ENCODE peak calls at places on chromosome 22, in seven cellular contexts. One of them, this sample, is unnamed. For H3K4me1, the result is how much of the 10 kb centered on the place peaks cover.

GRCh38 chr22:37109242-37109917 is at the start of gene TMPRSS6:
- DNase-seq in adrenal gland: no peak
- DNase-seq in transverse colon: no peak
- DNase-seq in pancreas: no peak
- DNase-seq in SJSA1: no peak
- DNase-seq in mucosa of descending colon: no peak
- DNase-seq in right lobe of liver: peak
- DNase-seq in this sample: no peak

GRCh38 chr22:36327922-36328551 is 59.7 kb downstream of the MYH9 start:
- DNase-seq in transverse colon: no peak
- DNase-seq in right lobe of liver: no peak
- DNase-seq in mucosa of descending colon: no peak
- DNase-seq in SJSA1: no peak
- DNase-seq in pancreas: no peak
- DNase-seq in adrenal gland: peak
- DNase-seq in this sample: peak

GRCh38 chr22:27260087-27260730 is 541.3 kb downstream of the MN1 start:
- DNase-seq in SJSA1: no peak
- DNase-seq in adrenal gland: no peak
- DNase-seq in mucosa of descending colon: no peak
- DNase-seq in pancreas: no peak
- DNase-seq in transverse colon: no peak
- DNase-seq in right lobe of liver: no peak
- DNase-seq in this sample: no peak

GRCh38 chr22:19879996-19880785 is 25.5 kb upstream of the GNB1L start:
- DNase-seq in mucosa of descending colon: no peak
- DNase-seq in SJSA1: peak
- DNase-seq in right lobe of liver: peak
- DNase-seq in transverse colon: no peak
- DNase-seq in pancreas: peak
- DNase-seq in adrenal gland: no peak
- DNase-seq in this sample: peak

GRCh38 chr22:30609260-30610185 is 2.5 kb downstream of the TCN2 start:
- DNase-seq in transverse colon: peak
- DNase-seq in SJSA1: peak
- DNase-seq in mucosa of descending colon: peak
- DNase-seq in right lobe of liver: peak
- DNase-seq in adrenal gland: peak
- DNase-seq in pancreas: no peak
- DNase-seq in this sample: peak

GRCh38 chr22:28016781-28017557 is 97.9 kb upstream of the PITPNB start:
- DNase-seq in SJSA1: no peak
- DNase-seq in mucosa of descending colon: no peak
- DNase-seq in adrenal gland: peak
- DNase-seq in pancreas: peak
- DNase-seq in right lobe of liver: no peak
- DNase-seq in transverse colon: peak
- DNase-seq in this sample: no peak

GRCh38 chr22:29149841-29150555 is 55.7 kb upstream of the EMID1 start:
- DNase-seq in adrenal gland: peak
- DNase-seq in SJSA1: no peak
- DNase-seq in mucosa of descending colon: peak
- DNase-seq in pancreas: peak
- DNase-seq in right lobe of liver: no peak
- DNase-seq in transverse colon: no peak
- DNase-seq in this sample: peak

GRCh38 chr22:47043835-47044721 is 281.6 kb downstream of the TBC1D22A start:
- DNase-seq in adrenal gland: no peak
- DNase-seq in right lobe of liver: peak
- DNase-seq in mucosa of descending colon: peak
- DNase-seq in transverse colon: peak
- DNase-seq in pancreas: peak
- DNase-seq in SJSA1: no peak
- DNase-seq in this sample: peak

GRCh38 chr22:50208939-50209892 is 8.4 kb downstream of the SELENOO start:
- DNase-seq in mucosa of descending colon: no peak
- DNase-seq in pancreas: no peak
- DNase-seq in adrenal gland: no peak
- DNase-seq in transverse colon: peak
- DNase-seq in right lobe of liver: peak
- DNase-seq in SJSA1: no peak
- DNase-seq in this sample: no peak

GRCh38 chr22:50206599-50206998 is 5.8 kb downstream of the SELENOO start:
- DNase-seq in transverse colon: peak
- DNase-seq in mucosa of descending colon: peak
- DNase-seq in adrenal gland: no peak
- DNase-seq in right lobe of liver: peak
- DNase-seq in pancreas: peak
- DNase-seq in SJSA1: no peak
- DNase-seq in this sample: peak

GRCh38 chr22:50208430-50208938 is 7.7 kb downstream of the SELENOO start:
- DNase-seq in mucosa of descending colon: no peak
- DNase-seq in right lobe of liver: no peak
- DNase-seq in SJSA1: no peak
- DNase-seq in transverse colon: no peak
- DNase-seq in adrenal gland: no peak
- DNase-seq in pancreas: no peak
- DNase-seq in this sample: no peak

GRCh38 chr22:50205781-50206569 is 5.2 kb downstream of the SELENOO start:
- DNase-seq in SJSA1: no peak
- DNase-seq in transverse colon: no peak
- DNase-seq in adrenal gland: no peak
- DNase-seq in right lobe of liver: peak
- DNase-seq in mucosa of descending colon: no peak
- DNase-seq in pancreas: peak
- DNase-seq in this sample: no peak

DNA sequence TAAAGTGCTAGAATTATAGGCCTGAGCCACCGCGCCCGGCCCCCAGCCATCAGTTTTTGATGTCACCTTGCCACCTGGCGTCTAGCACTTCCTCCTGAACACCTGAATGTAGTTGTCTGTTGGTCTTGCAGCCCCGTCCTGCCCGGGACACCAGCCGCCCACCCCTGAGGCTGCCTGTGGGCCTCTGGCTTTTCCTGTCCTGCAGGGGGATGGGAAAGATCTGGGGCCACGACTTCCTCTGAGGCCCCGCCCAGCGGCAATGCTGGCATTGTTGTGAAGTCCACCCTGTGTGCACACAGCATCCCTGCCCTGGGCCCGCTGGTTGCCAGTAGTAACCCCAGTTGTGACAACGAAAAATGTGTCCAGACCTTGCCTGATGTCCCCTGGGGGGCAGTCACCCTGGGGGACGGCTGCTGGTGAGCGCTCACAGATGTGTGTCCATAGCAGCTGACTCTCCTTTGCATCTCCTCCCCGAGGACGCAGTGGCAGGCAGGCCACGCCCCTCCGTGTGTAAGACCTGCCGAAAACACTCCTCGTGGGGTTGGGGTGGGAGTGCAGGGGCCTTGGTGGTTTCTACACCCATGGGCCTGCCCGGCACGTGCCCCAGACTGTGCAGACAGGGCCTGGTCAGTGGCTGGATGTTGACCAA is 6.7 kb downstream of the SELENOO start:
- DNase-seq in adrenal gland: no peak
- DNase-seq in transverse colon: peak
- DNase-seq in pancreas: peak
- DNase-seq in mucosa of descending colon: no peak
- DNase-seq in right lobe of liver: peak
- DNase-seq in SJSA1: no peak
- DNase-seq in this sample: no peak
- H3K4me1 ChIP-seq in adrenal gland: under half
- H3K4me1 ChIP-seq in transverse colon: under half
- H3K4me1 ChIP-seq in pancreas: under half
- H3K4me1 ChIP-seq in mucosa of descending colon: under half
- H3K4me1 ChIP-seq in right lobe of liver: under half
- H3K4me1 ChIP-seq in SJSA1: under half
- H3K4me1 ChIP-seq in this sample: under half

GRCh38 chr22:40534379-40535188 is 101.9 kb downstream of the MRTFA start:
- DNase-seq in transverse colon: no peak
- DNase-seq in adrenal gland: no peak
- DNase-seq in right lobe of liver: no peak
- DNase-seq in mucosa of descending colon: no peak
- DNase-seq in pancreas: no peak
- DNase-seq in SJSA1: peak
- DNase-seq in this sample: no peak

GRCh38 chr22:40535189-40535512 is 101.4 kb downstream of the MRTFA start:
- DNase-seq in adrenal gland: no peak
- DNase-seq in SJSA1: no peak
- DNase-seq in pancreas: no peak
- DNase-seq in transverse colon: no peak
- DNase-seq in mucosa of descending colon: no peak
- DNase-seq in right lobe of liver: no peak
- DNase-seq in this sample: no peak

GRCh38 chr22:40531951-40532900 is 104.3 kb downstream of the MRTFA start:
- DNase-seq in right lobe of liver: no peak
- DNase-seq in mucosa of descending colon: no peak
- DNase-seq in pancreas: no peak
- DNase-seq in adrenal gland: no peak
- DNase-seq in transverse colon: no peak
- DNase-seq in SJSA1: no peak
- DNase-seq in this sample: no peak

GRCh38 chr22:40533712-40534378 is 102.7 kb downstream of the MRTFA start:
- DNase-seq in pancreas: no peak
- DNase-seq in mucosa of descending colon: peak
- DNase-seq in right lobe of liver: no peak
- DNase-seq in adrenal gland: no peak
- DNase-seq in SJSA1: peak
- DNase-seq in transverse colon: peak
- DNase-seq in this sample: no peak

DNA sequence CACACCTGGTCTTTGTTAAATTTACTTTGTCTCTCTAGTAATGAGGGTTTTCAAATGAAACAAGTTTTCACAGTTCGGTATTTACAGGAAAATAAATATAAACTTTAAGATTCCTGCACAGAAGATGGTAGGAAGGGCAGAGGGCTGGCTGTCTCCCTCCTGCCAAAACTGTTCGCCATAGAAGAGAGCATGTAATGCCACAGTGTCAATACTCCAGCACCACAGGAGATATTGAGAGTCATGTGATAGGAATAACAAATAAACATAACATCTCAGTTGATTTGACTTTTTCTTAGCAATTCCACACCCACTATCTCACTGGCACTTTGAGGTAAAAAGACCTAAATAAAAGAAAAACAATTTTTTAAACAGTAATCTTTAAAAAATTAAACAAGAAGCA is 100.9 kb downstream of the MRTFA start:
- DNase-seq in adrenal gland: no peak
- DNase-seq in transverse colon: no peak
- DNase-seq in SJSA1: peak
- DNase-seq in right lobe of liver: no peak
- DNase-seq in mucosa of descending colon: no peak
- DNase-seq in pancreas: no peak
- DNase-seq in this sample: no peak
- H3K4me1 ChIP-seq in adrenal gland: under half
- H3K4me1 ChIP-seq in transverse colon: under half
- H3K4me1 ChIP-seq in SJSA1: under half
- H3K4me1 ChIP-seq in right lobe of liver: under half
- H3K4me1 ChIP-seq in mucosa of descending colon: under half
- H3K4me1 ChIP-seq in pancreas: under half
- H3K4me1 ChIP-seq in this sample: under half

GRCh38 chr22:44702479-44703219 is 645 bp downstream of the PRR5 start:
- DNase-seq in adrenal gland: no peak
- DNase-seq in pancreas: peak
- DNase-seq in SJSA1: peak
- DNase-seq in transverse colon: no peak
- DNase-seq in right lobe of liver: no peak
- DNase-seq in mucosa of descending colon: peak
- DNase-seq in this sample: peak
- H3K4me1 ChIP-seq in adrenal gland: under half
- H3K4me1 ChIP-seq in pancreas: under half
- H3K4me1 ChIP-seq in SJSA1: half or more
- H3K4me1 ChIP-seq in transverse colon: under half
- H3K4me1 ChIP-seq in right lobe of liver: under half
- H3K4me1 ChIP-seq in mucosa of descending colon: under half
- H3K4me1 ChIP-seq in this sample: under half

DNA sequence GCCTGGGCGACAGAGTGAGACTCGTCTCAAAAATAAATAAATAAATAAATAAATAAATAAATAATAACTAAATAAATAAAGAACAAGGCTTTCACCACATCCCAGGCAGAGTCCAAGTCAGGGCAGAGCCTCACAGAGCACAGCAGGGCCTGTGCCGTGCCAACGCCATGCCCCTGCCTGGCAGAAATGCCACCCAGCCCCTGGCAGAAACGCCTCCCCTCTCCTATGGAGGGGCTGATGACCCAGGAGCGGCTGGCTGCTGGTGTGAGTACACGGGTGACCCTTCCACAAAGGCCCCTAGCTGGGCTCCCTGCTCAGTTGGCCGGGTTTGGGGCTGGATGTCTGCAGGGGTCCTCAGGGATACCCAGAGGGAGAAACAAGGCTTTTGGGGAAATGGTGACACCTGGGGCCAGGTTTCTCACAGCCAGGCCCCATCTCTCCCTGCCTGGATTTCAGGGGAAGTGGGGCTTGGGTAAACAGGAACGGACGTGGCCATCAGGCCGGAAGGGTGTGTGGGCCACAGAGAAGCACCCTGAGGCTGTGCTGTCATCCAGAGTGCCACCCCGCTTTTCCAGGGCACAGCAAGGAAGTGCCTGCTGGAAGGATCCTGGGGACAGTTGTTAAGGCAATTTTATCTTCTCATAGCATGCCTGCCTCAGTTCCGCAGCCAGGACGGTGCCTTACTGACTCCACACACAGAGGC is 5.1 kb downstream of the BID start:
- DNase-seq in SJSA1: no peak
- DNase-seq in adrenal gland: no peak
- DNase-seq in mucosa of descending colon: no peak
- DNase-seq in pancreas: no peak
- DNase-seq in right lobe of liver: no peak
- DNase-seq in transverse colon: no peak
- DNase-seq in this sample: no peak
- H3K4me1 ChIP-seq in SJSA1: under half
- H3K4me1 ChIP-seq in adrenal gland: under half
- H3K4me1 ChIP-seq in mucosa of descending colon: under half
- H3K4me1 ChIP-seq in pancreas: under half
- H3K4me1 ChIP-seq in right lobe of liver: under half
- H3K4me1 ChIP-seq in transverse colon: half or more
- H3K4me1 ChIP-seq in this sample: under half

DNA sequence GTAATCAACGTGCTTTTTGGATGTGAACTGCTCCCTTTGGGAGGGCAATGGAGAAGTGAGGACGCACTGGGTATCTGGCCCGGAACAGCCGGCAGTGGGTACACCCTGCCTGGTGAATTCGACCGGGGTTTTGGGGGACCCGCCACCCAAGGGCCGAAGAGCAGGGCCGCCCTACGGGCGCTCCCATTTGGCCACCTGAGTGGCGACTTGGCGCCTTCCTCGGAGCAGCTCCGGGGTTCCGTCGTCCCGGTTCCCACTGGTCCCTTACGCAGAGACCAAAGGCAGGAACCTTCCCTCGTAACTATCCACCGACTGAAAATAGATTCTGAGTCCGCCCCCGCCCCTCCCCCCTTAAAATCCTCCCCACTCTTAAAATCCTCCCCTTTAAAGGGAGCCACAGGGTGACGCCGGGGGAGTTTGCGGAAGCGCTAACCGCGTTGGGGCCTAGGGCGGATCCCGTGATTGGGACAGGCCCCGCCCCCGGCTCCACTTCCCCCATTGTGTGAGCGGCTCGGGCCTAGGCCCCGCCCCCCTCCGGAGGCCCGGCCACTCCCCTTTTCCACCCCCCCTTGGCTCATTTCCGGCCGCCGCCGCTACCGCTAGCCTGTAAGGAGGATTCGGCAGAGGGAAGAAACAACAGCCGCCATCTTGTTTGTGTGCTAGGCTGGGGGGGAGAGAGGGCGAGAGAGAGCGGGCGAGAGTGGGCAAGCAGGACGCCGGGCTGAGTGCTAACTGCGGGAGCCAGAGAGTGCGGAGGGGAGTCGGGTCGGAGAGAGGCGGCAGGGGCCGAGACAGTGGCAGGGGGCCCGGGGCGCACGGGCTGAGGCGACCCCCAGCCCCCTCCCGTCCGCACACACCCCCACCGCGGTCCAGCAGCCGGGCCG is 1.0 kb upstream of the EP300 start:
- DNase-seq in adrenal gland: peak
- DNase-seq in pancreas: peak
- DNase-seq in mucosa of descending colon: peak
- DNase-seq in right lobe of liver: peak
- DNase-seq in transverse colon: peak
- DNase-seq in SJSA1: peak
- DNase-seq in this sample: peak
- H3K4me1 ChIP-seq in adrenal gland: under half
- H3K4me1 ChIP-seq in pancreas: under half
- H3K4me1 ChIP-seq in mucosa of descending colon: under half
- H3K4me1 ChIP-seq in right lobe of liver: under half
- H3K4me1 ChIP-seq in transverse colon: under half
- H3K4me1 ChIP-seq in SJSA1: under half
- H3K4me1 ChIP-seq in this sample: under half

This sample was measured in thyroid gland.